ENCODE peak calls at places on chromosomes 4 and X, in nine cellular contexts. F, Y, V, S, O, C, X, Z and T are unnamed samples.

GRCh38 chrX:110741213-110741796 is 54.3 kb downstream of the CHRDL1 start:
- DNase-seq in O (no peak), Y (no peak), S (no peak), F (no peak), C (no peak), X (no peak), Z (peak), V (peak), T (no peak)

GRCh38 chr4:176792348-176793059 is at the start of gene VEGFC:
- DNase-seq in X (peak), Y (peak), F (peak), V (peak), Z (peak), C (peak), S (peak), O (peak), T (peak)

GRCh38 chrX:115595049-115595448 is 34.1 kb downstream of the PLS3 start:
- DNase-seq in X (peak), O (no peak), S (no peak), F (no peak), Y (no peak), V (no peak), C (no peak), Z (no peak), T (no peak)

GRCh38 chrX:110087485-110088356 is 84.8 kb downstream of the TMEM164 start:
- DNase-seq in Z (peak), S (no peak), F (no peak), V (peak), X (peak), Y (no peak), C (no peak), O (peak), T (no peak)

GRCh38 chr4:107755841-107756356 is 35.9 kb upstream of the PAPSS1 start:
- DNase-seq in C (no peak), V (peak), F (no peak), Y (no peak), Z (no peak), S (no peak), O (no peak), X (no peak), T (no peak)

GRCh38 chr4:47109379-47109778 is 78.0 kb downstream of the GABRB1 start:
- DNase-seq in Y (no peak), C (no peak), Z (no peak), O (no peak), S (no peak), F (no peak), X (no peak), V (no peak), T (no peak)

GRCh38 chrX:132489256-132490085 is 633 bp upstream of the MBNL3 start:
- DNase-seq in S (peak), X (peak), Y (peak), Z (peak), O (peak), F (no peak), V (peak), C (peak), T (peak)

GRCh38 chr4:107997001-107997788 is 7.5 kb downstream of the HADH start:
- DNase-seq in Y (no peak), Z (peak), O (no peak), S (no peak), C (peak), V (no peak), X (no peak), F (no peak), T (no peak)

GRCh38 chr4:48133668-48134444 is at the start of gene TXK:
- DNase-seq in F (no peak), Y (no peak), O (no peak), V (peak), S (no peak), C (no peak), Z (no peak), X (peak), T (no peak)

GRCh38 chr4:8939160-8939855 is 67.7 kb upstream of the HMX1 start:
- DNase-seq in Y (no peak), Z (no peak), F (no peak), V (no peak), X (no peak), O (no peak), C (no peak), S (no peak), T (no peak)

GRCh38 chrX:47649302-47649701 is 1.1 kb downstream of the ELK1 start:
- DNase-seq in Z (no peak), Y (no peak), V (peak), F (no peak), O (peak), X (no peak), C (no peak), S (no peak), T (no peak)

GRCh38 chr4:186144180-186144579 is 39.7 kb downstream of the FAM149A start:
- DNase-seq in X (peak), C (peak), O (no peak), S (no peak), Y (peak), F (no peak), V (peak), Z (peak), T (no peak)

GRCh38 chr4:85402371-85402770 is 72.6 kb upstream of the ARHGAP24 start:
- DNase-seq in V (peak), S (no peak), F (no peak), Y (no peak), X (no peak), Z (peak), O (no peak), C (peak), T (no peak)

GRCh38 chr4:83561381-83561780 is 25.5 kb downstream of the GPAT3 start:
- DNase-seq in F (no peak), V (peak), C (no peak), Z (peak), S (no peak), O (peak), X (peak), Y (peak), T (no peak)

GRCh38 chrX:149937881-149938426 is 337 bp downstream of the EOLA2 start:
- DNase-seq in V (no peak), Y (peak), C (peak), O (peak), F (no peak), S (peak), Z (no peak), X (no peak), T (peak)

GRCh38 chr4:147725673-147726072 is 6.2 kb upstream of the ARHGAP10 start:
- DNase-seq in C (no peak), F (no peak), Y (no peak), Z (peak), S (no peak), X (no peak), O (no peak), V (no peak), T (no peak)

GRCh38 chrX:44218465-44218864 is 125.0 kb downstream of the EFHC2 start:
- DNase-seq in C (no peak), V (no peak), F (no peak), X (no peak), O (no peak), Z (no peak), S (no peak), Y (no peak), T (no peak)

GRCh38 chrX:130304587-130305368 is 34.9 kb upstream of the SLC25A14 start:
- DNase-seq in F (no peak), Y (no peak), S (no peak), Z (no peak), X (no peak), V (no peak), C (no peak), O (no peak), T (no peak)

GRCh38 chrX:107766470-107767140 is 9.0 kb downstream of the TSC22D3 start:
- DNase-seq in X (no peak), Y (peak), Z (peak), O (peak), S (no peak), C (peak), F (no peak), V (peak), T (peak)

GRCh38 chr4:80184791-80185756 is 12.2 kb upstream of the PRDM8 start:
- DNase-seq in V (peak), Z (no peak), C (no peak), F (no peak), Y (peak), S (peak), X (no peak), O (peak), T (no peak)

GRCh38 chr4:186228514-186228894 is 1.2 kb downstream of the KLKB1 start:
- DNase-seq in O (no peak), C (no peak), X (no peak), Y (no peak), V (peak), S (no peak), Z (no peak), F (no peak), T (no peak)

GRCh38 chr4:22179124-22179874 is 230.7 kb upstream of the KCNIP4 start:
- DNase-seq in X (peak), V (peak), F (no peak), Y (no peak), O (no peak), C (no peak), S (no peak), Z (peak), T (no peak)

GRCh38 chr4:26179316-26179760 is 141.5 kb upstream of the RBPJ start:
- DNase-seq in Y (no peak), Z (no peak), C (no peak), S (no peak), F (no peak), X (no peak), O (no peak), V (no peak), T (peak)

GRCh38 chr4:10082047-10082446 is 34.6 kb downstream of the WDR1 start:
- DNase-seq in Z (no peak), O (no peak), F (peak), S (peak), Y (peak), V (no peak), X (no peak), C (peak), T (no peak)

GRCh38 chrX:40299028-40299479 is 201.3 kb upstream of the BCOR start:
- DNase-seq in Y (no peak), Z (no peak), S (no peak), C (peak), F (no peak), O (peak), X (peak), V (peak), T (no peak)

GRCh38 chr4:76197971-76198410 is 15.6 kb downstream of the SCARB2 start:
- DNase-seq in Y (peak), X (no peak), V (peak), O (peak), F (no peak), Z (peak), S (peak), C (peak), T (peak)

GRCh38 chrX:15903186-15903681 is 48.6 kb upstream of the AP1S2 start:
- DNase-seq in S (no peak), X (no peak), C (no peak), V (no peak), Z (no peak), F (no peak), Y (no peak), O (peak), T (no peak)

DNA sequence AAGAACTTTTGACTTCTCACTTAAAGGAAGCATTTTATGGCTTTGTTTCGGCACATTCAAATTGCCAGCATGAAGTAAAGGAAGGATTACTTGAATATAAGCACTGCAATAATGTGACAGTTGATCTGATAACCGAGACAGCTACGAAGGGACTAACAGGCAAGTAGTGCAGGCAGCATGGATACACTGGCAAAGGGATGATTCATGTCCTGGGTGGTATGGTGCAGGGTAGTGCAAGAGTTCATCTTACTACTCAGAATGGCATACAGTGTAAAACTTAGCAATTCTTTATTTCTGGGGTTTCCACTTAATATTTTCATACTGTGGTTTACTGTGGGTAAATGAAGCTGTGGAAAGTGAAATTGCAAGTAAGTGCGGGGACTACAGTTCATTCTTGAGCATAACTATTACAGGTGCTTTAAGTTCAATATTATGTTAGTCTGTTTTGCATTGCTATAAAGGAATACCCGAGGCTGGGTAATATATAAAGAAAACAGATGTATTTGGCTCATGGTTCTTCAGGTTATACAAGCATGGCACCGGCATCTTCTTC is 611.8 kb downstream of the SPOCK3 start:
- DNase-seq in C (no peak), Z (peak), O (no peak), V (no peak), F (no peak), S (no peak), X (no peak), Y (no peak), T (no peak)
- H3K4me3 ChIP-seq in C (no peak), Z (no peak), O (no peak), V (no peak), F (no peak), S (no peak), X (no peak), Y (no peak), T (no peak)

GRCh38 chrX:21926527-21927278 is 13.8 kb upstream of the SMS start:
- DNase-seq in C (no peak), X (peak), Z (peak), V (peak), F (no peak), Y (no peak), O (peak), S (no peak), T (no peak)
- H3K4me3 ChIP-seq in C (no peak), X (peak), Z (no peak), V (no peak), F (no peak), Y (no peak), O (peak), S (no peak), T (no peak)

DNA sequence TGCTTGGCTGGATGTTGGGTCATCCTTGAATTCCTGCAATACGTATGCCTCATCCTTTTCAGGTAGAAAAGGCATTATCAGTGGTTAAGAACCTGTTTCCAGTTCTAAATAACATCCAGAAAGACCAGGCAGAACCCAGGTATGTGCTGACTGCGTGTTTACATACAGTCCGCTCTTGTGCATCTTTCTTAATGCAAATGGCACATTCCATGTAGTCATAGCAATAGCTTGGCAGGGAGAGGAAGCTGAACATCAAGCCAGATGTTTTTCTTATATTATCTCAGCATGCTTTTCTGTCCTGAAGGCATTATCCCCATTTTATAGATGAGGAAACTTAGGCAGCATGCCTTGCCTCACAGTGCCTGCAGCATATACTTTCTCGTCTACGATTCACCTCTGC is 2.1 kb downstream of the DCLK2 start:
- DNase-seq in V (peak), C (no peak), O (no peak), S (no peak), F (no peak), Z (no peak), Y (no peak), X (no peak), T (no peak)
- H3K4me3 ChIP-seq in V (no peak), C (no peak), O (no peak), S (no peak), F (no peak), Z (no peak), Y (no peak), X (no peak), T (no peak)

DNA sequence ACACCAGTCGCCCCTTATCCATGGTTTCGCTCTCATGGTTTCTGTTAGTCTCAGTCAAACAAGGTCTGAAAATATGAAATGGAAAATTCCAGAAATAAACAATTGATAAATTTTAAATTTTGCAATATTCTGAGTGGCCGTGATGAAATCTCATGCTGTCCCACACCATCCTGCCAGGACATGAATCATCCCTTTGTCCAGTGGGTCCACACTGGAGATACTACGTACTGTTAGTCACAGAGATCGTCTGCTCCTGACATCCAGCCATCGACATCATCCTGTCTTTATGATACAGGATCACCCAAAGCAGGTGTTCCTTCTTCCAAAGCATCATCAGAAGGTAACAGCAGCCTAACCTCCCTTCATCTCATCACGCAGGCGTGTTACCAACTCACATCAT is 76.5 kb upstream of the MSX1 start:
- DNase-seq in Z (no peak), V (peak), O (no peak), X (no peak), F (no peak), Y (no peak), C (no peak), S (no peak), T (peak)
- H3K4me3 ChIP-seq in Z (no peak), V (no peak), O (no peak), X (no peak), F (no peak), Y (no peak), C (no peak), S (no peak), T (no peak)